ENCODE peak calls at places on chromosomes 5 and 9, in six cellular contexts. R, W, L, H, P and S are unnamed samples.
A peak's percentile ranks its signal among the peaks of the same experiment; 100 is the strongest.

GRCh38 chr9:88791105-88791805 is 200.0 kb upstream of the S1PR3 start:
- DNase-seq in P (no peak), W (no peak), H (no peak), R (no peak), L (peak; percentile 89), S (no peak)

GRCh38 chr9:77649109-77649812 is 1.1 kb upstream of the GNA14 start:
- DNase-seq in L (no peak), H (peak; percentile 19), P (no peak), W (no peak), R (no peak), S (no peak)

GRCh38 chr5:81657386-81657785 is 93.5 kb downstream of the SSBP2 start:
- DNase-seq in W (no peak), P (no peak), L (no peak), R (peak; percentile 71), H (no peak), S (no peak)

GRCh38 chr9:37412431-37413151 is 9.9 kb upstream of the GRHPR start:
- DNase-seq in P (no peak), R (no peak), L (no peak), W (no peak), H (no peak), S (peak; percentile 41)

GRCh38 chr5:177355162-177355867 is 2.4 kb upstream of the RGS14 start:
- DNase-seq in W (no peak), H (no peak), L (no peak), R (no peak), P (no peak), S (no peak)

GRCh38 chr9:120386390-120387131 is 193.4 kb downstream of the CDK5RAP2 start:
- DNase-seq in W (peak; percentile 51), R (no peak), P (no peak), L (no peak), H (peak; percentile 89), S (no peak)

GRCh38 chr5:139967353-139967752 is 75.7 kb downstream of the NRG2 start:
- DNase-seq in H (no peak), R (no peak), L (no peak), W (no peak), P (no peak), S (no peak)

GRCh38 chr9:132546148-132547051 is 36.0 kb upstream of the BARHL1 start:
- DNase-seq in R (peak; percentile 96), H (no peak), L (no peak), W (no peak), P (no peak), S (no peak)

GRCh38 chr9:105114956-105115728 is 129.3 kb upstream of the SLC44A1 start:
- DNase-seq in P (peak; percentile 59), H (no peak), R (no peak), W (peak; percentile 76), L (peak; percentile 21), S (no peak)

GRCh38 chr9:87909310-87910041 is 8.3 kb upstream of the SPATA31C1 start:
- DNase-seq in R (peak; percentile 84), H (peak; percentile 40), P (no peak), L (no peak), W (no peak), S (no peak)

GRCh38 chr9:109640232-109641078 is 139.5 kb upstream of the PALM2AKAP2 start:
- DNase-seq in L (no peak), W (peak; percentile 74), R (peak; percentile 41), P (no peak), H (no peak), S (no peak)

GRCh38 chr9:109639666-109640231 is 140.2 kb upstream of the PALM2AKAP2 start:
- DNase-seq in P (no peak), L (no peak), H (no peak), R (no peak), W (no peak), S (no peak)

GRCh38 chr9:109641079-109641659 is 138.8 kb upstream of the PALM2AKAP2 start:
- DNase-seq in P (no peak), L (no peak), H (no peak), W (no peak), R (no peak), S (no peak)
- H3K4me3 ChIP-seq in P (peak overlapping the region; percentile 12), L (peak overlapping the region; percentile 30), H (no peak overlapping the region), W (peak overlapping the region; percentile 56), R (peak overlapping the region; percentile 33), S (peak overlapping the region; percentile 62)

GRCh38 chr9:35653611-35654010 is 2.9 kb upstream of the SIT1 start:
- DNase-seq in R (no peak), L (no peak), H (no peak), W (no peak), P (no peak), S (no peak)

GRCh38 chr9:35652829-35653209 is 2.1 kb upstream of the SIT1 start:
- DNase-seq in L (no peak), W (peak; percentile 41), P (no peak), R (no peak), H (no peak), S (no peak)

GRCh38 chr9:35651964-35652828 is 1.5 kb upstream of the SIT1 start:
- DNase-seq in H (peak; percentile 72), L (no peak), W (peak; percentile 48), R (no peak), P (no peak), S (no peak)

GRCh38 chr9:35649431-35650340 is 1.0 kb downstream of the SIT1 start:
- DNase-seq in P (peak; percentile 88), R (no peak), H (no peak), W (peak; percentile 79), L (no peak), S (no peak)

GRCh38 chr9:35650341-35651158 is at the start of gene SIT1:
- DNase-seq in L (no peak), P (peak; percentile 78), W (peak; percentile 66), R (no peak), H (no peak), S (no peak)
- H3K4me3 ChIP-seq in L (no peak within 1 kb of the TSS), P (peak within 1 kb of the TSS; percentile 66), W (no peak within 1 kb of the TSS), R (no peak within 1 kb of the TSS), H (peak within 1 kb of the TSS; percentile 15), S (no peak within 1 kb of the TSS)

GRCh38 chr5:60943624-60944023 is 1.2 kb downstream of the ERCC8 start:
- DNase-seq in H (no peak), L (no peak), P (no peak), R (no peak), W (no peak), S (no peak)
- H3K4me3 ChIP-seq in H (peak overlapping the region; percentile 96), L (no peak overlapping the region), P (peak overlapping the region; percentile 61), R (peak overlapping the region; percentile 92), W (no peak overlapping the region), S (peak overlapping the region; percentile 89)

DNA sequence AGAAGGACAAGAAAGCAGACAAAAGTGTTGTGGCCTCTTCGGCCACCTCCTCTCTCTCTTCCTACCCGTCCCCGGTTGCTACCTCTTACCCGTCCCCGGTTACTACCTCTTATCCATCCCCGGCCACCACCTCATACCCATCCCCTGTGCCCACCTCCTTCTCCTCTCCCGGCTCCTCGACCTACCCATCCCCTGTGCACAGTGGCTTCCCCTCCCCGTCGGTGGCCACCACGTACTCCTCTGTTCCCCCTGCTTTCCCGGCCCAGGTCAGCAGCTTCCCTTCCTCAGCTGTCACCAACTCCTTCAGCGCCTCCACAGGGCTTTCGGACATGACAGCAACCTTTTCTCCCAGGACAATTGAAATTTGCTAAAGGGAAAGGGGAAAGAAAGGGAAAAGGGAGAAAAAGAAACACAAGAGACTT is 2.4 kb downstream of the EGR1 start:
- DNase-seq in P (no peak), H (no peak), W (no peak), L (no peak), R (peak; percentile 46), S (no peak)
- H3K4me3 ChIP-seq in P (no peak overlapping the region), H (no peak overlapping the region), W (peak overlapping the region; percentile 85), L (peak overlapping the region; percentile 84), R (peak overlapping the region; percentile 97), S (no peak overlapping the region)

GRCh38 chr5:138440226-138441073 is 1.6 kb downstream of the REEP2 start:
- DNase-seq in W (peak; percentile 58), P (no peak), H (no peak), R (no peak), L (no peak), S (no peak)

GRCh38 chr5:138439537-138440225 is 824 bp downstream of the REEP2 start:
- DNase-seq in L (no peak), R (peak; percentile 54), H (no peak), W (peak; percentile 67), P (no peak), S (no peak)

GRCh38 chr5:138435943-138436342 is 2.9 kb upstream of the REEP2 start:
- DNase-seq in P (no peak), H (no peak), L (no peak), R (no peak), W (no peak), S (no peak)

GRCh38 chr5:138438724-138439536 is at the start of gene REEP2:
- DNase-seq in R (peak; percentile 80), P (peak; percentile 32), L (no peak), H (no peak), W (peak; percentile 69), S (no peak)

DNA sequence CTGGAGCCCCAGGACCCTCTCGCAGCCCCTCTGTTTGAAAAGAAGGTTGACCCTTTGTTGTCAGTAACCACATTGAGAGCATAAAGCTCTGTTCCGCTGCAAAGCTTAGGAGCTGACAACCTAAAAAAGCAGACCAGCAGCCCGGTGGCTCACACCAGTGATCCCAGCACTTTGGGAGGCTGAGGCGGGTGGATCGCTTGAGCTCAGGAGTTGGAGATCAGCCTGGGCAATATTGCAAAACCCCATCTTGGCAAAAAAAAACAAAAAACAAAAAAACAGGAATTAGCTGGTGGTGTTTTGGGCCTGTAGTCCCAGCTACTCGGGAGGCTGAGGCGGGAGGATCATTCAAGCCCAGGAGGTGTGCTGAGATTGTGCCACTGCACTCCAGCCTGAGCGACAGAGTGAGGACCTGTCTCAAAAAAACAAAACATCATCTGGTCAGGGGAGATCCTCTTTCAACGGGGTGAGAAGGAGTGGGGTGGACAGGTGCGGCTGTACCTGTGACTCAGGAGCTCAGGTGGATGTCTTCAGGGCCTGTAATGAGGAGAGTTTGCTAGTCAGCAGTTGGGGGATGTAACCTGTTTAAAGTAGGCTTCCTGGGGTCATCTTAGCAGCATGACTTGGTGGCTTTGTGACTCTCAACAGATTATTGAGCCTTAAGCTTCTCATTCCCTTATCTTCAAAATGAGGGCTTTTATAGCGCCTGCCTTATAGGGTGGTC is 694 bp upstream of the REEP2 start:
- DNase-seq in L (no peak), P (no peak), H (no peak), R (no peak), W (peak; percentile 63), S (no peak)
- H3K4me3 ChIP-seq in L (peak overlapping the region; percentile 57), P (peak overlapping the region; percentile 50), H (peak overlapping the region; percentile 76), R (peak overlapping the region; percentile 82), W (peak overlapping the region; percentile 65), S (no peak overlapping the region)

GRCh38 chr9:15115041-15115440 is 192.0 kb downstream of the TTC39B start:
- DNase-seq in W (no peak), L (no peak), H (no peak), R (no peak), P (no peak), S (no peak)

GRCh38 chr9:15113288-15113687 is 193.7 kb downstream of the TTC39B start:
- DNase-seq in R (no peak), H (no peak), L (no peak), W (no peak), P (no peak), S (no peak)

GRCh38 chr9:15121591-15121990 is 185.4 kb downstream of the TTC39B start:
- DNase-seq in R (no peak), P (no peak), L (no peak), H (no peak), W (no peak), S (no peak)

GRCh38 chr9:15115702-15116639 is 191.0 kb downstream of the TTC39B start:
- DNase-seq in L (no peak), P (no peak), R (no peak), W (no peak), H (no peak), S (no peak)
- H3K4me3 ChIP-seq in L (no peak overlapping the region), P (no peak overlapping the region), R (no peak overlapping the region), W (peak overlapping the region; percentile 15), H (no peak overlapping the region), S (no peak overlapping the region)